ENCODE peak calls at places on chromosomes 16 and 17, in five cellular contexts. N is lower leg skin, V is K562, D is pancreas, Y is body of pancreas. P is an unnamed sample.

GRCh38 chr17:19724501-19725420 is 8.4 kb upstream of the SLC47A2 start:
- DNase-seq in D (peak; percentile 30), N (peak; percentile 82), V (no peak), Y (peak; percentile 70), P (peak; percentile 77)

GRCh38 chr16:48383877-48384304 is 1.3 kb downstream of the SIAH1 start:
- DNase-seq in Y (peak; percentile 27), V (peak; percentile 55), D (no peak), N (no peak), P (peak; percentile 26)

GRCh38 chr16:31876955-31877828 is 3.6 kb downstream of the ZNF267 start:
- DNase-seq in N (no peak), Y (no peak), D (no peak), V (peak; percentile 24), P (no peak)

GRCh38 chr17:36600477-36600876 is 906 bp upstream of the MRM1 start:
- DNase-seq in D (no peak), Y (no peak), N (no peak), V (peak; percentile 87), P (no peak)

GRCh38 chr16:29926675-29927522 is 873 bp upstream of the KCTD13 start:
- DNase-seq in Y (peak; percentile 60), D (peak; percentile 46), V (peak; percentile 37), N (no peak), P (peak; percentile 47)

GRCh38 chr16:426115-426905 is 861 bp downstream of the RAB11FIP3 start:
- DNase-seq in V (peak; percentile 24), Y (peak; percentile 88), N (no peak), D (peak; percentile 86), P (peak; percentile 25)

GRCh38 chr16:69108069-69108904 is 2.8 kb downstream of the HAS3 start:
- DNase-seq in D (no peak), V (no peak), N (no peak), Y (no peak), P (no peak)

GRCh38 chr17:77827461-77827968 is 131.0 kb upstream of the TNRC6C start:
- DNase-seq in V (no peak), D (no peak), Y (no peak), N (no peak), P (no peak)

GRCh38 chr17:79965806-79966205 is 69.9 kb downstream of the TBC1D16 start:
- DNase-seq in D (peak; percentile 73), N (no peak), V (no peak), Y (peak; percentile 79), P (no peak)

GRCh38 chr17:28745777-28746473 is 2.1 kb downstream of the TRAF4 start:
- DNase-seq in D (peak; percentile 79), V (no peak), N (no peak), Y (peak; percentile 72), P (peak; percentile 61)

GRCh38 chr17:80855968-80856862 is 135.4 kb upstream of the CHMP6 start:
- DNase-seq in N (peak; percentile 57), V (peak; percentile 91), D (no peak), Y (peak; percentile 59), P (peak; percentile 46)

GRCh38 chr17:66985838-66986237 is 21.3 kb downstream of the CACNG4 start:
- DNase-seq in N (no peak), V (no peak), D (no peak), Y (no peak), P (no peak)

GRCh38 chr17:44759096-44759915 is 518 bp downstream of the ADAM11 start:
- DNase-seq in D (no peak), Y (no peak), V (no peak), N (no peak), P (no peak)

GRCh38 chr17:62876664-62877411 is 68.7 kb upstream of the MARCHF10 start:
- DNase-seq in V (no peak), D (no peak), Y (no peak), N (no peak), P (no peak)

GRCh38 chr16:29729116-29729521 is 16.7 kb downstream of the C16orf54 start:
- DNase-seq in N (no peak), V (peak; percentile 58), D (no peak), Y (no peak), P (no peak)

GRCh38 chr17:6528557-6528956 is 27.8 kb downstream of the PITPNM3 start:
- DNase-seq in Y (no peak), D (no peak), N (no peak), V (no peak), P (no peak)

GRCh38 chr16:67311607-67312449 is 14.7 kb downstream of the KCTD19 start:
- DNase-seq in N (no peak), Y (peak; percentile 16), D (no peak), V (peak; percentile 47), P (no peak)

GRCh38 chr17:79612468-79613194 is 1.8 kb upstream of the RBFOX3 start:
- DNase-seq in V (peak; percentile 82), D (peak; percentile 30), N (no peak), Y (peak; percentile 45), P (peak; percentile 58)

DNA sequence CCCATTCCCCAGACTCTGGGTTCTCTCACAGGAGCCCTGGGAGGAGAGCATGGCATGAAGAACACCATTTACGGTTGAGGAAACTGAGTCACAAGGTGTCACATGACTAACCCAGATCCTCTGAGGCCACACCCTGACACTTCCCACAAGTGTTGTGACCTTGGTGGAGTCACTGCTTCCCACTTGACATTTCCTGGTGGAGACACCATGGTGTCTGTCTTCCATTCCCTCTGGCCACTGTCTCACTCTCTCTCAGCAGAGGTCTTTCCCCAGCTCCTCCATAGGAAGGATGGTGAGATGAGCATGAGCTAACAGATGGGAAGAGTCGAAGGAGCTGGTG is 116.2 kb downstream of the GNAO1 start:
- DNase-seq in V (no peak), N (no peak), Y (no peak), D (no peak), P (no peak)
- H3K4me3 ChIP-seq in V (no peak overlapping the region), N (no peak overlapping the region), Y (no peak overlapping the region), D (no peak overlapping the region), P (no peak overlapping the region)

GRCh38 chr17:10879110-10879509 is 41.2 kb upstream of the PIRT start:
- DNase-seq in N (no peak), V (peak; percentile 7), Y (peak; percentile 8), D (peak; percentile 12), P (peak; percentile 59)
- TF ChIP-seq CTCF in N (no peak), V (peak; percentile 47), Y (peak; percentile 29), D (no peak), P (peak; percentile 29)

DNA sequence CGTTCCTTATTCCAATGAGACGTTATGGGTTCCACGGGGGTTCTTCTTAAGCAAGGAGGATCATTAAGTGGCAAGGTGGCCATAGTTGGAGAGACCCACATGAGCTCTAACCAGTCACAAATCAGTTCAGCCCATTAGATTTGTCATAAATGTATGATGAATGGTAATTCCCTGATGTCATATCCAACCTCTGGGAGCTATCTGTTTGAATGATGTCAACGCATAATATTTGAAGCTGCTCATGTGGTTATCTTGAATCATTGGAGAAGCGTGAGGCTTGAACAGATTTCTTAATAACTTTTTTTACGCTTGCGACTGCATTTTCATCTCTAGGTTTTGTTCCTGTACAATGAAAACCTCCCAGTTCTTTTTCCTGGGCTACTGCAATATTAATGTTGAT is 270.4 kb upstream of the EEF2KMT start:
- DNase-seq in Y (no peak), D (no peak), N (no peak), V (no peak), P (no peak)
- H3K4me3 ChIP-seq in Y (no peak overlapping the region), D (no peak overlapping the region), N (no peak overlapping the region), V (no peak overlapping the region), P (no peak overlapping the region)

GRCh38 chr16:85753976-85754375 is 3.1 kb upstream of the C16orf74 start:
- DNase-seq in N (no peak), V (no peak), D (peak; percentile 63), Y (peak; percentile 70), P (peak; percentile 36)

GRCh38 chr16:85753559-85753958 is 2.7 kb upstream of the C16orf74 start:
- DNase-seq in V (no peak), N (no peak), D (peak; percentile 82), Y (peak; percentile 79), P (peak; percentile 31)

GRCh38 chr16:85757341-85757822 is 6.5 kb upstream of the C16orf74 start:
- DNase-seq in D (no peak), V (no peak), N (no peak), Y (no peak), P (no peak)

GRCh38 chr16:85754403-85754802 is 3.5 kb upstream of the C16orf74 start:
- DNase-seq in Y (no peak), D (no peak), V (no peak), N (no peak), P (no peak)

GRCh38 chr16:85755929-85756768 is 5.3 kb upstream of the C16orf74 start:
- DNase-seq in D (no peak), N (no peak), V (no peak), Y (no peak), P (peak; percentile 28)
- TF ChIP-seq CTCF in D (no peak), N (no peak), V (no peak), Y (no peak), P (no peak)

DNA sequence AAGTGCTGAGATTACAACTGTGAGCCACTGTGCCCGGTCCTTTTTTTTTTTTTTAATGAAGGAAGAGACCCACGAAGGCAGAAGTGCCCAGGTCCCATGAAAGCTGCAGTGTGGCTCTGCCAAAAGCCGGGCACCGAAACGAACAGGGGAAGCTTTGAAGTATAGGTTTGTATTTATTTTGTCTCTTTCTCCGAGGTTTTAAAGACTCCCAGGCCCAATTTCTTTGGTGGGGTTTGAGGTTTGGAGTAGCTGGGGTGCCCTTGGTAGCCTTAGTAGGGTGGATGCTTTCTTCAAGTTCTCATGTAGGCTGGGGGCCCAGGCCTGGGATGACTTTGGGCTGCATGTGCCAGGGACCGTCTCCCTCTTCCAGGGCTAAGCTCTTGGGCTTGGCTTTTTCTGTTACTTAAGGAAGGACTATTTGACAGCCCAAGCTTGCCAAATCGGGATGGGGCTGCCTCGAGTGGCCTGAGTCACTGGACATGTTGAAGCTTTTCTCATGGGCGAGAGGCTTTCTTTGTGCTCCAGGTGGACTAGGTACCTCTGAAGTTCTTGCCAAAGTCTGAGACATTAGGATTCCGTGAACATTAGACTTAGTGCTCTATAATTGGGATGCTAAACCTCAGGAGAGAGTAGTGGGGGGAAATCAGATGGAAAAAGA is 66.3 kb downstream of the WIPI1 start:
- DNase-seq in N (no peak), Y (no peak), D (no peak), V (no peak), P (no peak)
- H3K4me3 ChIP-seq in N (no peak overlapping the region), Y (no peak overlapping the region), D (no peak overlapping the region), V (no peak overlapping the region), P (no peak overlapping the region)

DNA sequence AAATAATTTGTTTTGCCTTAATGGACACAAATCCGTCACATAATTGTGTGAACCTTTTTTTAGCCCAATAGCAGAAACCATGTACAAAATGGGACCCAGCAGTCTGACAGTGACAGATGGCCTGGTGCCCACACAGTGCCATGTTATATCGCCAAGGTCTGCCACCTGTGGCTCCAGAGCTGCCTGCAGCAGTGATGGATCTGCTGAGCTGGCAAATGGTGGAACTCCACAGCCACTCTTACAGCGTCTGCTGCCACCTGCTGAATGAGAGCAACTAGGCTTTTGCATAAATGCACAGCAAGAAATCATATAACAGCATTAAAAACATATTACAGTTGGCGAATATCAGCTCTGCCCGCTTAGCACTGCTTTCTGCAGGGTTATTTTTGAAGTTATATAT is 59.4 kb downstream of the NUP93 start:
- DNase-seq in D (peak; percentile 76), N (peak; percentile 21), V (peak; percentile 19), Y (peak; percentile 86), P (peak; percentile 31)
- TF ChIP-seq CTCF in D (peak; percentile 49), N (no peak), V (peak; percentile 62), Y (peak; percentile 44), P (no peak)

GRCh38 chr16:73048292-73049050 is 543 bp upstream of the ZFHX3 start:
- DNase-seq in Y (peak; percentile 46), V (no peak), D (no peak), N (no peak), P (peak; percentile 67)
- H3K4me3 ChIP-seq in Y (peak overlapping the region; percentile 10), V (no peak overlapping the region), D (peak overlapping the region; percentile 89), N (peak overlapping the region; percentile 72), P (peak overlapping the region; percentile 78)